ENCODE peak calls at places on chromosomes 7 and 10, in eight cellular contexts. I is activated CD4-positive, alpha-beta T cell treated with anti-CD3 and anti-CD28 coated beads, Interleukin-2, amount 50 U/mL, for 1 hour; S is NCI-H2107; Z is fibroblast of lung; R is NT2/D1; T is GM04504; B is AG08395; E is IMR-90. N is an unnamed sample.

GRCh38 chr7:37921340-37921805 is 933 bp downstream of the EPDR1 start:
- DNase-seq in I (no peak), S (no peak), Z (no peak), R (peak), T (no peak), B (no peak), E (no peak), N (peak)

GRCh38 chr7:152859781-152860191 is 100.2 kb downstream of the ACTR3B start:
- DNase-seq in I (no peak), S (no peak), Z (no peak), R (peak), T (no peak), B (peak), E (no peak), N (no peak)

GRCh38 chr7:134478707-134479106 is 19.8 kb upstream of the AKR1B1 start:
- DNase-seq in I (no peak), S (no peak), Z (peak), R (no peak), T (no peak), B (peak), E (peak), N (no peak)

GRCh38 chr7:94656925-94657731 is 1.2 kb upstream of the SGCE start:
- DNase-seq in I (peak), S (no peak), Z (peak), R (no peak), T (no peak), B (no peak), E (peak), N (peak)

GRCh38 chr7:95323410-95324129 is 762 bp downstream of the PON1 start:
- DNase-seq in I (no peak), S (no peak), Z (no peak), R (no peak), T (no peak), B (no peak), E (no peak), N (no peak)

GRCh38 chr10:62250594-62251198 is 17.9 kb downstream of the RTKN2 start:
- DNase-seq in I (no peak), S (no peak), Z (no peak), R (no peak), T (no peak), B (no peak), E (peak), N (peak)

GRCh38 chr10:30368065-30368718 is 19.1 kb upstream of the MTPAP start:
- DNase-seq in I (no peak), S (no peak), Z (peak), R (no peak), T (no peak), B (peak), E (no peak), N (no peak)

GRCh38 chr7:73983437-73984164 is 44.4 kb upstream of the ELN start:
- DNase-seq in I (no peak), S (no peak), Z (no peak), R (no peak), T (no peak), B (no peak), E (no peak), N (no peak)

GRCh38 chr10:1360011-1360580 is 303.9 kb downstream of the WDR37 start:
- DNase-seq in I (no peak), S (no peak), Z (no peak), R (no peak), T (no peak), B (no peak), E (no peak), N (no peak)

GRCh38 chr7:132072165-132072564 is 504.1 kb downstream of the PLXNA4 start:
- DNase-seq in I (no peak), S (no peak), Z (no peak), R (no peak), T (no peak), B (no peak), E (no peak), N (no peak)

GRCh38 chr7:112199035-112199655 is 7.1 kb downstream of the DOCK4 start:
- DNase-seq in I (no peak), S (no peak), Z (peak), R (no peak), T (no peak), B (no peak), E (peak), N (no peak)

GRCh38 chr7:143936087-143937009 is 1.3 kb downstream of the OR2F2 start:
- DNase-seq in I (no peak), S (no peak), Z (peak), R (no peak), T (peak), B (peak), E (peak), N (peak)

GRCh38 chr7:87100326-87100725 is 40.9 kb upstream of the ELAPOR2 start:
- DNase-seq in I (no peak), S (no peak), Z (no peak), R (no peak), T (no peak), B (no peak), E (no peak), N (no peak)

GRCh38 chr10:6729967-6730366 is 149.9 kb upstream of the PRKCQ start:
- DNase-seq in I (no peak), S (no peak), Z (peak), R (no peak), T (no peak), B (no peak), E (peak), N (peak)

GRCh38 chr7:17903337-17903736 is 37.0 kb downstream of the SNX13 start:
- DNase-seq in I (no peak), S (no peak), Z (no peak), R (no peak), T (no peak), B (no peak), E (no peak), N (no peak)

GRCh38 chr10:60237977-60238376 is 151.7 kb downstream of the ANK3 start:
- DNase-seq in I (no peak), S (no peak), Z (peak), R (no peak), T (no peak), B (no peak), E (peak), N (peak)

GRCh38 chr7:1559626-1560590 is 3.9 kb upstream of the TMEM184A start:
- DNase-seq in I (no peak), S (no peak), Z (no peak), R (no peak), T (no peak), B (no peak), E (no peak), N (no peak)

GRCh38 chr10:17585001-17585400 is 32.2 kb downstream of the HACD1 start:
- DNase-seq in I (no peak), S (no peak), Z (no peak), R (no peak), T (no peak), B (no peak), E (no peak), N (no peak)

GRCh38 chr7:2856388-2857169 is 12.5 kb upstream of the GNA12 start:
- DNase-seq in I (no peak), S (no peak), Z (no peak), R (no peak), T (no peak), B (no peak), E (no peak), N (no peak)

GRCh38 chr10:28913850-28914249 is 236.5 kb downstream of the BAMBI start:
- DNase-seq in I (no peak), S (no peak), Z (no peak), R (no peak), T (no peak), B (no peak), E (no peak), N (peak)

GRCh38 chr10:78597791-78598555 is 470.8 kb upstream of the ZMIZ1 start:
- DNase-seq in I (no peak), S (peak), Z (no peak), R (no peak), T (no peak), B (no peak), E (no peak), N (no peak)

GRCh38 chr7:137343483-137343841 is at the start of gene PTN:
- DNase-seq in I (no peak), S (no peak), Z (peak), R (peak), T (peak), B (peak), E (peak), N (peak)

GRCh38 chr7:12785473-12785872 is 98.0 kb downstream of the ARL4A start:
- DNase-seq in I (no peak), S (no peak), Z (no peak), R (no peak), T (no peak), B (no peak), E (no peak), N (no peak)

GRCh38 chr10:5965266-5965665 is 12.1 kb downstream of the IL15RA start:
- DNase-seq in I (no peak), S (no peak), Z (no peak), R (no peak), T (no peak), B (no peak), E (no peak), N (no peak)

GRCh38 chr10:103695584-103696005 is 159.8 kb downstream of the SH3PXD2A start:
- DNase-seq in I (no peak), S (no peak), Z (peak), R (no peak), T (peak), B (peak), E (no peak), N (no peak)

GRCh38 chr10:69389827-69390490 is 26.8 kb downstream of the TACR2 start:
- DNase-seq in I (no peak), S (peak), Z (peak), R (peak), T (no peak), B (peak), E (peak), N (peak)

GRCh38 chr10:73937333-73938020 is 26.5 kb downstream of the PLAU start:
- DNase-seq in I (no peak), S (no peak), Z (no peak), R (no peak), T (no peak), B (no peak), E (no peak), N (no peak)

GRCh38 chr10:97828721-97829120 is 20.9 kb upstream of the GOLGA7B start:
- DNase-seq in I (no peak), S (no peak), Z (no peak), R (no peak), T (no peak), B (no peak), E (no peak), N (no peak)

GRCh38 chr7:49774459-49775064 is 1.1 kb downstream of the VWC2 start:
- DNase-seq in I (no peak), S (no peak), Z (no peak), R (no peak), T (no peak), B (no peak), E (no peak), N (no peak)

GRCh38 chr7:33853361-33854062 is 51.8 kb upstream of the BMPER start:
- DNase-seq in I (no peak), S (no peak), Z (peak), R (no peak), T (peak), B (peak), E (peak), N (peak)

GRCh38 chr7:79723833-79724608 is 270.6 kb upstream of the MAGI2 start:
- DNase-seq in I (no peak), S (no peak), Z (no peak), R (no peak), T (no peak), B (no peak), E (no peak), N (no peak)

GRCh38 chr7:158028290-158028941 is 559.2 kb downstream of the PTPRN2 start:
- DNase-seq in I (no peak), S (no peak), Z (no peak), R (no peak), T (no peak), B (no peak), E (no peak), N (no peak)